ENCODE peak calls at places on chromosomes 13 and 19, in ten cellular contexts. A, E, K, Z, W, Y, U, N, B and P are unnamed samples.

GRCh38 chr19:54684537-54684936 is 21.8 kb downstream of the LILRB4 start:
- DNase-seq in Y (no peak), U (peak), B (no peak), K (no peak), N (no peak), Z (no peak), W (no peak), E (peak), A (no peak), P (peak)

GRCh38 chr13:93915269-93915809 is 564.1 kb downstream of the DCT start:
- DNase-seq in W (no peak), A (no peak), Y (no peak), B (peak), K (no peak), N (no peak), E (peak), Z (peak), U (no peak), P (no peak)

GRCh38 chr19:2354670-2355069 is 5.4 kb upstream of the TMPRSS9 start:
- DNase-seq in E (no peak), W (no peak), Z (no peak), K (no peak), B (no peak), N (no peak), Y (no peak), U (no peak), A (no peak), P (no peak)

GRCh38 chr13:97221491-97221890 is 642 bp upstream of the MBNL2 start:
- DNase-seq in B (no peak), E (no peak), Y (no peak), Z (no peak), W (no peak), U (no peak), A (no peak), N (no peak), K (no peak), P (no peak)

GRCh38 chr13:20128459-20128927 is 32.4 kb downstream of the GJA3 start:
- DNase-seq in N (no peak), U (no peak), K (no peak), B (no peak), Z (no peak), Y (no peak), A (no peak), E (no peak), W (no peak), P (no peak)

GRCh38 chr19:12785431-12786011 is 5.8 kb upstream of the JUNB start:
- DNase-seq in B (peak), A (no peak), U (peak), W (no peak), E (no peak), K (no peak), Z (no peak), Y (no peak), N (no peak), P (no peak)

GRCh38 chr19:57290970-57291369 is 10.7 kb downstream of the ZNF460 start:
- DNase-seq in W (no peak), B (no peak), Z (no peak), Y (no peak), A (no peak), K (no peak), E (no peak), U (no peak), N (no peak), P (no peak)

GRCh38 chr13:110217811-110218210 is 89.1 kb downstream of the COL4A1 start:
- DNase-seq in K (no peak), E (no peak), N (no peak), W (no peak), U (no peak), Y (no peak), Z (no peak), B (no peak), A (no peak), P (no peak)

GRCh38 chr19:54551950-54552912 is 21.4 kb upstream of the LILRA2 start:
- DNase-seq in A (no peak), Z (no peak), U (peak), N (no peak), B (no peak), K (no peak), Y (no peak), W (no peak), E (no peak), P (no peak)

GRCh38 chr13:71278512-71278911 is 588.5 kb downstream of the DACH1 start:
- DNase-seq in Y (no peak), W (no peak), N (no peak), A (no peak), B (no peak), K (no peak), E (no peak), Z (no peak), U (no peak), P (no peak)

GRCh38 chr19:35704218-35704617 is at the start of gene ZBTB32:
- DNase-seq in Z (peak), W (no peak), U (no peak), A (no peak), Y (no peak), E (peak), N (peak), K (no peak), B (peak), P (no peak)

GRCh38 chr13:37736040-37736439 is 133.5 kb downstream of the TRPC4 start:
- DNase-seq in Z (no peak), K (no peak), U (no peak), Y (no peak), W (no peak), A (no peak), E (no peak), N (no peak), B (no peak), P (no peak)

GRCh38 chr13:21061077-21061945 is at the start of gene LATS2:
- DNase-seq in A (no peak), Z (peak), U (peak), E (peak), Y (peak), K (peak), W (peak), N (peak), B (peak), P (peak)

GRCh38 chr13:110538632-110539031 is 22.9 kb downstream of the RAB20 start:
- DNase-seq in Z (no peak), A (no peak), N (no peak), K (no peak), B (no peak), W (no peak), U (no peak), Y (no peak), E (no peak), P (no peak)

GRCh38 chr13:97945792-97946419 is 7.6 kb upstream of the IPO5 start:
- DNase-seq in N (no peak), Y (no peak), A (no peak), K (no peak), B (peak), Z (peak), E (peak), U (no peak), W (no peak), P (no peak)

GRCh38 chr19:30670011-30670329 is 297.8 kb downstream of the ZNF536 start:
- DNase-seq in Z (no peak), U (no peak), W (no peak), N (no peak), E (no peak), B (no peak), A (no peak), K (no peak), Y (no peak), P (no peak)

GRCh38 chr19:43809762-43810696 is 7.8 kb upstream of the LYPD5 start:
- DNase-seq in N (no peak), Z (peak), E (peak), A (no peak), U (peak), Y (no peak), K (no peak), B (peak), W (no peak), P (no peak)

GRCh38 chr19:5204212-5204611 is 136.4 kb downstream of the PTPRS start:
- DNase-seq in B (no peak), U (no peak), Y (no peak), N (no peak), W (no peak), Z (no peak), A (no peak), K (no peak), E (no peak), P (peak)

GRCh38 chr13:30145709-30146367 is 161.5 kb downstream of the KATNAL1 start:
- DNase-seq in A (peak), K (no peak), W (no peak), Z (no peak), E (no peak), N (no peak), B (no peak), U (no peak), Y (no peak), P (no peak)

GRCh38 chr19:18006895-18007604 is 920 bp upstream of the ARRDC2 start:
- DNase-seq in K (no peak), W (peak), A (peak), U (peak), N (peak), Y (peak), Z (peak), B (peak), E (peak), P (peak)

GRCh38 chr13:90968510-90968909 is 379.0 kb upstream of the MIR17HG start:
- DNase-seq in W (no peak), A (no peak), N (peak), U (peak), Z (no peak), E (no peak), K (peak), B (peak), Y (no peak), P (no peak)

GRCh38 chr13:26991508-26992181 is 180.0 kb downstream of the USP12 start:
- DNase-seq in W (no peak), Z (no peak), N (no peak), E (no peak), A (no peak), K (no peak), B (no peak), U (peak), Y (no peak), P (no peak)

GRCh38 chr13:30038884-30039283 is 188.5 kb upstream of the UBL3 start:
- DNase-seq in N (no peak), E (peak), Y (no peak), A (no peak), W (no peak), K (no peak), B (no peak), Z (peak), U (no peak), P (no peak)

GRCh38 chr13:95677564-95678386 is 836 bp downstream of the DNAJC3 start:
- DNase-seq in Z (peak), N (no peak), U (peak), W (no peak), K (no peak), E (peak), A (peak), Y (no peak), B (peak), P (peak)

GRCh38 chr19:5563941-5564612 is 3.7 kb downstream of the TINCR start:
- DNase-seq in W (no peak), K (no peak), E (peak), Z (no peak), U (no peak), N (no peak), A (no peak), B (peak), Y (no peak), P (no peak)

GRCh38 chr13:73738626-73739025 is 395.6 kb downstream of the KLF12 start:
- DNase-seq in B (no peak), Y (no peak), W (no peak), N (no peak), K (no peak), A (no peak), U (no peak), Z (peak), E (no peak), P (no peak)

GRCh38 chr13:109150691-109151090 is 521.3 kb downstream of the MYO16 start:
- DNase-seq in K (no peak), U (no peak), N (no peak), W (no peak), Y (no peak), A (no peak), E (no peak), Z (no peak), B (no peak), P (no peak)

GRCh38 chr13:94121686-94122085 is 357.8 kb downstream of the DCT start:
- DNase-seq in N (no peak), A (no peak), K (no peak), U (no peak), B (peak), Z (peak), W (no peak), E (peak), Y (no peak), P (peak)

GRCh38 chr19:58274771-58275199 is 4.0 kb upstream of the ZNF8 start:
- DNase-seq in A (no peak), U (peak), K (no peak), Y (no peak), W (no peak), B (peak), E (no peak), N (no peak), Z (no peak), P (peak)

GRCh38 chr19:18741566-18742121 is 49.5 kb downstream of the COMP start:
- DNase-seq in E (no peak), N (no peak), W (no peak), Y (no peak), B (no peak), K (no peak), Z (no peak), A (no peak), U (no peak), P (no peak)

GRCh38 chr13:109627649-109628048 is 158.7 kb downstream of the IRS2 start:
- DNase-seq in N (no peak), U (no peak), Z (no peak), W (no peak), E (no peak), Y (no peak), A (no peak), B (no peak), K (no peak), P (no peak)

GRCh38 chr13:20073775-20074174 is 87.1 kb downstream of the GJA3 start:
- DNase-seq in K (no peak), Z (no peak), W (no peak), U (no peak), E (no peak), Y (no peak), B (no peak), A (no peak), N (no peak), P (no peak)

GRCh38 chr19:51820821-51821446 is 26.0 kb downstream of the FPR3 start:
- DNase-seq in Y (no peak), B (no peak), A (no peak), K (no peak), Z (no peak), U (no peak), N (no peak), W (no peak), E (no peak), P (no peak)

GRCh38 chr13:53197424-53197823 is 168.8 kb downstream of the OLFM4 start:
- DNase-seq in Y (no peak), E (no peak), A (no peak), W (no peak), Z (no peak), N (no peak), K (no peak), B (no peak), U (no peak), P (no peak)